ENCODE peak calls at places on chromosomes 6 and 20, in ten cellular contexts. One of them, this sample, is unnamed.

GRCh38 chr6:35681298-35681697 is 7.4 kb downstream of the FKBP5 start:
- DNase-seq in pulmonary artery endothelial cell: no peak
- DNase-seq in amygdala: no peak
- DNase-seq in stimulated activated CD4-positive, alpha-beta T cell treated with anti-CD3 and anti-CD28 coated beads, Interleukin-15, amount 100 ng/mL, for 24 hours: peak; percentile 40
- DNase-seq in central memory CD4-positive, alpha-beta T cell: no peak
- DNase-seq in WTC11: no peak
- DNase-seq in aorta: no peak
- DNase-seq in EH: no peak
- DNase-seq in anterior cingulate cortex: no peak
- DNase-seq in activated CD8-positive, alpha-beta memory T cell treated with anti-CD3 and anti-CD28 coated beads, Interleukin-2, amount 10 ng/mL, durations not matched to agents 7 days and 5 days: no peak
- DNase-seq in this sample: no peak

GRCh38 chr6:159116343-159116742 is 52.9 kb upstream of the FNDC1 start:
- DNase-seq in pulmonary artery endothelial cell: no peak
- DNase-seq in amygdala: no peak
- DNase-seq in stimulated activated CD4-positive, alpha-beta T cell treated with anti-CD3 and anti-CD28 coated beads, Interleukin-15, amount 100 ng/mL, for 24 hours: no peak
- DNase-seq in central memory CD4-positive, alpha-beta T cell: no peak
- DNase-seq in WTC11: no peak
- DNase-seq in aorta: no peak
- DNase-seq in EH: no peak
- DNase-seq in anterior cingulate cortex: no peak
- DNase-seq in activated CD8-positive, alpha-beta memory T cell treated with anti-CD3 and anti-CD28 coated beads, Interleukin-2, amount 10 ng/mL, durations not matched to agents 7 days and 5 days: no peak
- DNase-seq in this sample: no peak

GRCh38 chr20:63377256-63378114 is 16.3 kb upstream of the CHRNA4 start:
- DNase-seq in pulmonary artery endothelial cell: no peak
- DNase-seq in amygdala: no peak
- DNase-seq in stimulated activated CD4-positive, alpha-beta T cell treated with anti-CD3 and anti-CD28 coated beads, Interleukin-15, amount 100 ng/mL, for 24 hours: no peak
- DNase-seq in central memory CD4-positive, alpha-beta T cell: no peak
- DNase-seq in WTC11: peak; percentile 66
- DNase-seq in aorta: no peak
- DNase-seq in EH: no peak
- DNase-seq in anterior cingulate cortex: no peak
- DNase-seq in activated CD8-positive, alpha-beta memory T cell treated with anti-CD3 and anti-CD28 coated beads, Interleukin-2, amount 10 ng/mL, durations not matched to agents 7 days and 5 days: no peak
- DNase-seq in this sample: peak; percentile 81

GRCh38 chr6:160085713-160086505 is 35.7 kb upstream of the SLC22A1 start:
- DNase-seq in pulmonary artery endothelial cell: no peak
- DNase-seq in amygdala: no peak
- DNase-seq in stimulated activated CD4-positive, alpha-beta T cell treated with anti-CD3 and anti-CD28 coated beads, Interleukin-15, amount 100 ng/mL, for 24 hours: no peak
- DNase-seq in central memory CD4-positive, alpha-beta T cell: no peak
- DNase-seq in WTC11: no peak
- DNase-seq in aorta: no peak
- DNase-seq in EH: no peak
- DNase-seq in anterior cingulate cortex: no peak
- DNase-seq in activated CD8-positive, alpha-beta memory T cell treated with anti-CD3 and anti-CD28 coated beads, Interleukin-2, amount 10 ng/mL, durations not matched to agents 7 days and 5 days: no peak
- DNase-seq in this sample: no peak

GRCh38 chr20:50213531-50214106 is 23.0 kb downstream of the CEBPB start:
- DNase-seq in pulmonary artery endothelial cell: no peak
- DNase-seq in amygdala: no peak
- DNase-seq in stimulated activated CD4-positive, alpha-beta T cell treated with anti-CD3 and anti-CD28 coated beads, Interleukin-15, amount 100 ng/mL, for 24 hours: no peak
- DNase-seq in central memory CD4-positive, alpha-beta T cell: no peak
- DNase-seq in WTC11: no peak
- DNase-seq in aorta: no peak
- DNase-seq in EH: peak; percentile 41
- DNase-seq in anterior cingulate cortex: no peak
- DNase-seq in activated CD8-positive, alpha-beta memory T cell treated with anti-CD3 and anti-CD28 coated beads, Interleukin-2, amount 10 ng/mL, durations not matched to agents 7 days and 5 days: no peak
- DNase-seq in this sample: no peak

GRCh38 chr6:132892929-132893771 is 78.8 kb downstream of the RPS12 start:
- DNase-seq in pulmonary artery endothelial cell: no peak
- DNase-seq in amygdala: no peak
- DNase-seq in stimulated activated CD4-positive, alpha-beta T cell treated with anti-CD3 and anti-CD28 coated beads, Interleukin-15, amount 100 ng/mL, for 24 hours: no peak
- DNase-seq in central memory CD4-positive, alpha-beta T cell: no peak
- DNase-seq in WTC11: no peak
- DNase-seq in aorta: no peak
- DNase-seq in EH: no peak
- DNase-seq in anterior cingulate cortex: no peak
- DNase-seq in activated CD8-positive, alpha-beta memory T cell treated with anti-CD3 and anti-CD28 coated beads, Interleukin-2, amount 10 ng/mL, durations not matched to agents 7 days and 5 days: no peak
- DNase-seq in this sample: no peak

GRCh38 chr6:28393912-28394662 is 5.5 kb downstream of the ZSCAN12 start:
- DNase-seq in pulmonary artery endothelial cell: no peak
- DNase-seq in amygdala: no peak
- DNase-seq in stimulated activated CD4-positive, alpha-beta T cell treated with anti-CD3 and anti-CD28 coated beads, Interleukin-15, amount 100 ng/mL, for 24 hours: no peak
- DNase-seq in central memory CD4-positive, alpha-beta T cell: no peak
- DNase-seq in WTC11: no peak
- DNase-seq in aorta: no peak
- DNase-seq in EH: peak; percentile 11
- DNase-seq in anterior cingulate cortex: no peak
- DNase-seq in activated CD8-positive, alpha-beta memory T cell treated with anti-CD3 and anti-CD28 coated beads, Interleukin-2, amount 10 ng/mL, durations not matched to agents 7 days and 5 days: no peak
- DNase-seq in this sample: no peak

GRCh38 chr6:157045831-157046454 is 268.8 kb downstream of the ARID1B start:
- DNase-seq in pulmonary artery endothelial cell: peak; percentile 13
- DNase-seq in amygdala: no peak
- DNase-seq in stimulated activated CD4-positive, alpha-beta T cell treated with anti-CD3 and anti-CD28 coated beads, Interleukin-15, amount 100 ng/mL, for 24 hours: no peak
- DNase-seq in central memory CD4-positive, alpha-beta T cell: no peak
- DNase-seq in WTC11: no peak
- DNase-seq in aorta: no peak
- DNase-seq in EH: peak; percentile 85
- DNase-seq in anterior cingulate cortex: no peak
- DNase-seq in activated CD8-positive, alpha-beta memory T cell treated with anti-CD3 and anti-CD28 coated beads, Interleukin-2, amount 10 ng/mL, durations not matched to agents 7 days and 5 days: no peak
- DNase-seq in this sample: peak; percentile 45

GRCh38 chr6:156552849-156553248 is 224.3 kb upstream of the ARID1B start:
- DNase-seq in pulmonary artery endothelial cell: no peak
- DNase-seq in amygdala: no peak
- DNase-seq in stimulated activated CD4-positive, alpha-beta T cell treated with anti-CD3 and anti-CD28 coated beads, Interleukin-15, amount 100 ng/mL, for 24 hours: no peak
- DNase-seq in central memory CD4-positive, alpha-beta T cell: no peak
- DNase-seq in WTC11: no peak
- DNase-seq in aorta: no peak
- DNase-seq in EH: no peak
- DNase-seq in anterior cingulate cortex: no peak
- DNase-seq in activated CD8-positive, alpha-beta memory T cell treated with anti-CD3 and anti-CD28 coated beads, Interleukin-2, amount 10 ng/mL, durations not matched to agents 7 days and 5 days: no peak
- DNase-seq in this sample: no peak

GRCh38 chr6:44681782-44682181 is 294.3 kb downstream of the CDC5L start:
- DNase-seq in pulmonary artery endothelial cell: no peak
- DNase-seq in amygdala: no peak
- DNase-seq in stimulated activated CD4-positive, alpha-beta T cell treated with anti-CD3 and anti-CD28 coated beads, Interleukin-15, amount 100 ng/mL, for 24 hours: no peak
- DNase-seq in central memory CD4-positive, alpha-beta T cell: no peak
- DNase-seq in WTC11: no peak
- DNase-seq in aorta: no peak
- DNase-seq in EH: peak; percentile 24
- DNase-seq in anterior cingulate cortex: no peak
- DNase-seq in activated CD8-positive, alpha-beta memory T cell treated with anti-CD3 and anti-CD28 coated beads, Interleukin-2, amount 10 ng/mL, durations not matched to agents 7 days and 5 days: peak; percentile 21
- DNase-seq in this sample: no peak

GRCh38 chr6:137765044-137765443 is 102.0 kb upstream of the TNFAIP3 start:
- DNase-seq in pulmonary artery endothelial cell: no peak
- DNase-seq in amygdala: no peak
- DNase-seq in stimulated activated CD4-positive, alpha-beta T cell treated with anti-CD3 and anti-CD28 coated beads, Interleukin-15, amount 100 ng/mL, for 24 hours: no peak
- DNase-seq in central memory CD4-positive, alpha-beta T cell: no peak
- DNase-seq in WTC11: no peak
- DNase-seq in aorta: no peak
- DNase-seq in EH: peak; percentile 55
- DNase-seq in anterior cingulate cortex: no peak
- DNase-seq in activated CD8-positive, alpha-beta memory T cell treated with anti-CD3 and anti-CD28 coated beads, Interleukin-2, amount 10 ng/mL, durations not matched to agents 7 days and 5 days: no peak
- DNase-seq in this sample: no peak

GRCh38 chr6:156191895-156192294 is 585.3 kb upstream of the ARID1B start:
- DNase-seq in pulmonary artery endothelial cell: no peak
- DNase-seq in amygdala: no peak
- DNase-seq in stimulated activated CD4-positive, alpha-beta T cell treated with anti-CD3 and anti-CD28 coated beads, Interleukin-15, amount 100 ng/mL, for 24 hours: no peak
- DNase-seq in central memory CD4-positive, alpha-beta T cell: no peak
- DNase-seq in WTC11: no peak
- DNase-seq in aorta: no peak
- DNase-seq in EH: no peak
- DNase-seq in anterior cingulate cortex: no peak
- DNase-seq in activated CD8-positive, alpha-beta memory T cell treated with anti-CD3 and anti-CD28 coated beads, Interleukin-2, amount 10 ng/mL, durations not matched to agents 7 days and 5 days: no peak
- DNase-seq in this sample: no peak

GRCh38 chr6:1402369-1402768 is 13.0 kb downstream of the FOXF2 start:
- DNase-seq in pulmonary artery endothelial cell: no peak
- DNase-seq in amygdala: no peak
- DNase-seq in stimulated activated CD4-positive, alpha-beta T cell treated with anti-CD3 and anti-CD28 coated beads, Interleukin-15, amount 100 ng/mL, for 24 hours: no peak
- DNase-seq in central memory CD4-positive, alpha-beta T cell: no peak
- DNase-seq in WTC11: no peak
- DNase-seq in aorta: no peak
- DNase-seq in EH: no peak
- DNase-seq in anterior cingulate cortex: no peak
- DNase-seq in activated CD8-positive, alpha-beta memory T cell treated with anti-CD3 and anti-CD28 coated beads, Interleukin-2, amount 10 ng/mL, durations not matched to agents 7 days and 5 days: no peak
- DNase-seq in this sample: no peak

GRCh38 chr6:26249709-26249958 is 115.4 kb upstream of the BTN3A2 start:
- DNase-seq in pulmonary artery endothelial cell: no peak
- DNase-seq in amygdala: no peak
- DNase-seq in stimulated activated CD4-positive, alpha-beta T cell treated with anti-CD3 and anti-CD28 coated beads, Interleukin-15, amount 100 ng/mL, for 24 hours: no peak
- DNase-seq in central memory CD4-positive, alpha-beta T cell: no peak
- DNase-seq in WTC11: no peak
- DNase-seq in aorta: no peak
- DNase-seq in EH: no peak
- DNase-seq in anterior cingulate cortex: no peak
- DNase-seq in activated CD8-positive, alpha-beta memory T cell treated with anti-CD3 and anti-CD28 coated beads, Interleukin-2, amount 10 ng/mL, durations not matched to agents 7 days and 5 days: no peak
- DNase-seq in this sample: no peak

GRCh38 chr6:119308048-119308570 is 41.5 kb downstream of the MAN1A1 start:
- DNase-seq in pulmonary artery endothelial cell: no peak
- DNase-seq in amygdala: no peak
- DNase-seq in stimulated activated CD4-positive, alpha-beta T cell treated with anti-CD3 and anti-CD28 coated beads, Interleukin-15, amount 100 ng/mL, for 24 hours: no peak
- DNase-seq in central memory CD4-positive, alpha-beta T cell: no peak
- DNase-seq in WTC11: no peak
- DNase-seq in aorta: no peak
- DNase-seq in EH: peak; percentile 51
- DNase-seq in anterior cingulate cortex: no peak
- DNase-seq in activated CD8-positive, alpha-beta memory T cell treated with anti-CD3 and anti-CD28 coated beads, Interleukin-2, amount 10 ng/mL, durations not matched to agents 7 days and 5 days: no peak
- DNase-seq in this sample: no peak

GRCh38 chr20:673606-674005 is 2.0 kb downstream of the SCRT2 start:
- DNase-seq in pulmonary artery endothelial cell: no peak
- DNase-seq in amygdala: no peak
- DNase-seq in stimulated activated CD4-positive, alpha-beta T cell treated with anti-CD3 and anti-CD28 coated beads, Interleukin-15, amount 100 ng/mL, for 24 hours: no peak
- DNase-seq in central memory CD4-positive, alpha-beta T cell: no peak
- DNase-seq in WTC11: no peak
- DNase-seq in aorta: no peak
- DNase-seq in EH: no peak
- DNase-seq in anterior cingulate cortex: no peak
- DNase-seq in activated CD8-positive, alpha-beta memory T cell treated with anti-CD3 and anti-CD28 coated beads, Interleukin-2, amount 10 ng/mL, durations not matched to agents 7 days and 5 days: no peak
- DNase-seq in this sample: no peak

GRCh38 chr20:7392551-7392950 is 547.7 kb downstream of the HAO1 start:
- DNase-seq in pulmonary artery endothelial cell: peak; percentile 13
- DNase-seq in amygdala: no peak
- DNase-seq in stimulated activated CD4-positive, alpha-beta T cell treated with anti-CD3 and anti-CD28 coated beads, Interleukin-15, amount 100 ng/mL, for 24 hours: no peak
- DNase-seq in central memory CD4-positive, alpha-beta T cell: no peak
- DNase-seq in WTC11: no peak
- DNase-seq in aorta: no peak
- DNase-seq in EH: peak; percentile 1
- DNase-seq in anterior cingulate cortex: peak; percentile 30
- DNase-seq in activated CD8-positive, alpha-beta memory T cell treated with anti-CD3 and anti-CD28 coated beads, Interleukin-2, amount 10 ng/mL, durations not matched to agents 7 days and 5 days: no peak
- DNase-seq in this sample: no peak

GRCh38 chr20:330233-331149 is 5.1 kb downstream of the SOX12 start:
- DNase-seq in pulmonary artery endothelial cell: no peak
- DNase-seq in amygdala: no peak
- DNase-seq in stimulated activated CD4-positive, alpha-beta T cell treated with anti-CD3 and anti-CD28 coated beads, Interleukin-15, amount 100 ng/mL, for 24 hours: peak; percentile 71
- DNase-seq in central memory CD4-positive, alpha-beta T cell: peak; percentile 58
- DNase-seq in WTC11: peak; percentile 68
- DNase-seq in aorta: peak; percentile 70
- DNase-seq in EH: peak; percentile 75
- DNase-seq in anterior cingulate cortex: peak; percentile 61
- DNase-seq in activated CD8-positive, alpha-beta memory T cell treated with anti-CD3 and anti-CD28 coated beads, Interleukin-2, amount 10 ng/mL, durations not matched to agents 7 days and 5 days: peak; percentile 75
- DNase-seq in this sample: peak; percentile 71

GRCh38 chr6:162032620-162033019 is 694.9 kb downstream of the PRKN start:
- DNase-seq in pulmonary artery endothelial cell: no peak
- DNase-seq in amygdala: no peak
- DNase-seq in stimulated activated CD4-positive, alpha-beta T cell treated with anti-CD3 and anti-CD28 coated beads, Interleukin-15, amount 100 ng/mL, for 24 hours: no peak
- DNase-seq in central memory CD4-positive, alpha-beta T cell: no peak
- DNase-seq in WTC11: no peak
- DNase-seq in aorta: no peak
- DNase-seq in EH: no peak
- DNase-seq in anterior cingulate cortex: no peak
- DNase-seq in activated CD8-positive, alpha-beta memory T cell treated with anti-CD3 and anti-CD28 coated beads, Interleukin-2, amount 10 ng/mL, durations not matched to agents 7 days and 5 days: no peak
- DNase-seq in this sample: no peak

GRCh38 chr20:10539818-10540553 is 104.9 kb downstream of the SLX4IP start:
- DNase-seq in pulmonary artery endothelial cell: no peak
- DNase-seq in amygdala: no peak
- DNase-seq in stimulated activated CD4-positive, alpha-beta T cell treated with anti-CD3 and anti-CD28 coated beads, Interleukin-15, amount 100 ng/mL, for 24 hours: no peak
- DNase-seq in central memory CD4-positive, alpha-beta T cell: no peak
- DNase-seq in WTC11: no peak
- DNase-seq in aorta: no peak
- DNase-seq in EH: no peak
- DNase-seq in anterior cingulate cortex: no peak
- DNase-seq in activated CD8-positive, alpha-beta memory T cell treated with anti-CD3 and anti-CD28 coated beads, Interleukin-2, amount 10 ng/mL, durations not matched to agents 7 days and 5 days: no peak
- DNase-seq in this sample: no peak

GRCh38 chr6:20569000-20569610 is 34.8 kb downstream of the CDKAL1 start:
- DNase-seq in pulmonary artery endothelial cell: no peak
- DNase-seq in amygdala: no peak
- DNase-seq in stimulated activated CD4-positive, alpha-beta T cell treated with anti-CD3 and anti-CD28 coated beads, Interleukin-15, amount 100 ng/mL, for 24 hours: no peak
- DNase-seq in central memory CD4-positive, alpha-beta T cell: no peak
- DNase-seq in WTC11: no peak
- DNase-seq in aorta: no peak
- DNase-seq in EH: no peak
- DNase-seq in anterior cingulate cortex: no peak
- DNase-seq in activated CD8-positive, alpha-beta memory T cell treated with anti-CD3 and anti-CD28 coated beads, Interleukin-2, amount 10 ng/mL, durations not matched to agents 7 days and 5 days: no peak
- DNase-seq in this sample: no peak

GRCh38 chr6:157531169-157531985 is 150.4 kb downstream of the ZDHHC14 start:
- DNase-seq in pulmonary artery endothelial cell: no peak
- DNase-seq in amygdala: no peak
- DNase-seq in stimulated activated CD4-positive, alpha-beta T cell treated with anti-CD3 and anti-CD28 coated beads, Interleukin-15, amount 100 ng/mL, for 24 hours: no peak
- DNase-seq in central memory CD4-positive, alpha-beta T cell: no peak
- DNase-seq in WTC11: peak; percentile 55
- DNase-seq in aorta: no peak
- DNase-seq in EH: peak; percentile 13
- DNase-seq in anterior cingulate cortex: no peak
- DNase-seq in activated CD8-positive, alpha-beta memory T cell treated with anti-CD3 and anti-CD28 coated beads, Interleukin-2, amount 10 ng/mL, durations not matched to agents 7 days and 5 days: no peak
- DNase-seq in this sample: peak; percentile 62

GRCh38 chr6:79546186-79546585 is 9.0 kb upstream of the LCA5 start:
- DNase-seq in pulmonary artery endothelial cell: no peak
- DNase-seq in amygdala: no peak
- DNase-seq in stimulated activated CD4-positive, alpha-beta T cell treated with anti-CD3 and anti-CD28 coated beads, Interleukin-15, amount 100 ng/mL, for 24 hours: no peak
- DNase-seq in central memory CD4-positive, alpha-beta T cell: no peak
- DNase-seq in WTC11: no peak
- DNase-seq in aorta: no peak
- DNase-seq in EH: peak; percentile 64
- DNase-seq in anterior cingulate cortex: no peak
- DNase-seq in activated CD8-positive, alpha-beta memory T cell treated with anti-CD3 and anti-CD28 coated beads, Interleukin-2, amount 10 ng/mL, durations not matched to agents 7 days and 5 days: no peak
- DNase-seq in this sample: no peak

GRCh38 chr20:57483287-57484050 is 41.5 kb downstream of the CTCFL start:
- DNase-seq in pulmonary artery endothelial cell: no peak
- DNase-seq in amygdala: no peak
- DNase-seq in stimulated activated CD4-positive, alpha-beta T cell treated with anti-CD3 and anti-CD28 coated beads, Interleukin-15, amount 100 ng/mL, for 24 hours: no peak
- DNase-seq in central memory CD4-positive, alpha-beta T cell: no peak
- DNase-seq in WTC11: no peak
- DNase-seq in aorta: no peak
- DNase-seq in EH: no peak
- DNase-seq in anterior cingulate cortex: no peak
- DNase-seq in activated CD8-positive, alpha-beta memory T cell treated with anti-CD3 and anti-CD28 coated beads, Interleukin-2, amount 10 ng/mL, durations not matched to agents 7 days and 5 days: no peak
- DNase-seq in this sample: no peak

GRCh38 chr6:81999270-81999669 is 246.8 kb upstream of the TENT5A start:
- DNase-seq in pulmonary artery endothelial cell: no peak
- DNase-seq in amygdala: no peak
- DNase-seq in stimulated activated CD4-positive, alpha-beta T cell treated with anti-CD3 and anti-CD28 coated beads, Interleukin-15, amount 100 ng/mL, for 24 hours: no peak
- DNase-seq in central memory CD4-positive, alpha-beta T cell: no peak
- DNase-seq in WTC11: no peak
- DNase-seq in aorta: no peak
- DNase-seq in EH: no peak
- DNase-seq in anterior cingulate cortex: no peak
- DNase-seq in activated CD8-positive, alpha-beta memory T cell treated with anti-CD3 and anti-CD28 coated beads, Interleukin-2, amount 10 ng/mL, durations not matched to agents 7 days and 5 days: no peak
- DNase-seq in this sample: no peak

GRCh38 chr20:23270427-23270911 is 80.1 kb upstream of the NXT1 start:
- DNase-seq in pulmonary artery endothelial cell: peak; percentile 30
- DNase-seq in amygdala: no peak
- DNase-seq in stimulated activated CD4-positive, alpha-beta T cell treated with anti-CD3 and anti-CD28 coated beads, Interleukin-15, amount 100 ng/mL, for 24 hours: no peak
- DNase-seq in central memory CD4-positive, alpha-beta T cell: no peak
- DNase-seq in WTC11: no peak
- DNase-seq in aorta: no peak
- DNase-seq in EH: peak; percentile 3
- DNase-seq in anterior cingulate cortex: no peak
- DNase-seq in activated CD8-positive, alpha-beta memory T cell treated with anti-CD3 and anti-CD28 coated beads, Interleukin-2, amount 10 ng/mL, durations not matched to agents 7 days and 5 days: no peak
- DNase-seq in this sample: no peak

GRCh38 chr6:89843070-89843469 is 13.4 kb downstream of the CASP8AP2 start:
- DNase-seq in pulmonary artery endothelial cell: no peak
- DNase-seq in amygdala: no peak
- DNase-seq in stimulated activated CD4-positive, alpha-beta T cell treated with anti-CD3 and anti-CD28 coated beads, Interleukin-15, amount 100 ng/mL, for 24 hours: no peak
- DNase-seq in central memory CD4-positive, alpha-beta T cell: no peak
- DNase-seq in WTC11: no peak
- DNase-seq in aorta: no peak
- DNase-seq in EH: peak; percentile 60
- DNase-seq in anterior cingulate cortex: no peak
- DNase-seq in activated CD8-positive, alpha-beta memory T cell treated with anti-CD3 and anti-CD28 coated beads, Interleukin-2, amount 10 ng/mL, durations not matched to agents 7 days and 5 days: no peak
- DNase-seq in this sample: no peak

GRCh38 chr6:122530440-122531046 is 58.9 kb upstream of the SERINC1 start:
- DNase-seq in pulmonary artery endothelial cell: peak; percentile 2
- DNase-seq in amygdala: no peak
- DNase-seq in stimulated activated CD4-positive, alpha-beta T cell treated with anti-CD3 and anti-CD28 coated beads, Interleukin-15, amount 100 ng/mL, for 24 hours: peak; percentile 53
- DNase-seq in central memory CD4-positive, alpha-beta T cell: peak; percentile 56
- DNase-seq in WTC11: peak; percentile 52
- DNase-seq in aorta: no peak
- DNase-seq in EH: peak; percentile 67
- DNase-seq in anterior cingulate cortex: peak; percentile 10
- DNase-seq in activated CD8-positive, alpha-beta memory T cell treated with anti-CD3 and anti-CD28 coated beads, Interleukin-2, amount 10 ng/mL, durations not matched to agents 7 days and 5 days: peak; percentile 57
- DNase-seq in this sample: peak; percentile 66